ENCODE peak calls at places on chromosomes 16 and 17, in eight cellular contexts. H is stimulated activated CD4-positive, alpha-beta T cell treated with anti-CD3 and anti-CD28 coated beads, Interleukin-15, amount 100 ng/mL, for 1 hour; O is ACHN; T is EL; K is central memory CD8-positive, alpha-beta T cell; W is EH; X is NCI-H1105; G is effector CD4-positive, alpha-beta T cell. R is an unnamed sample.

GRCh38 chr16:80092686-80093085 is 448.1 kb upstream of the DYNLRB2 start:
- DNase-seq in G (no peak), H (no peak), T (peak), O (no peak), W (peak), X (no peak), K (no peak), R (no peak)

GRCh38 chr17:8153550-8153956 is 1.3 kb upstream of the PER1 start:
- DNase-seq in X (no peak), O (peak), T (peak), K (no peak), G (peak), H (no peak), W (peak), R (no peak)

GRCh38 chr16:17469742-17470001 is 1.1 kb downstream of the XYLT1 start:
- DNase-seq in O (no peak), W (no peak), X (no peak), H (no peak), K (no peak), G (no peak), T (peak), R (no peak)

GRCh38 chr16:12191102-12191501 is 214.6 kb downstream of the SNX29 start:
- DNase-seq in H (no peak), O (no peak), T (no peak), X (no peak), G (no peak), K (no peak), W (no peak), R (no peak)

GRCh38 chr16:9077001-9077809 is 14.2 kb upstream of the HAPSTR1 start:
- DNase-seq in O (peak), W (peak), K (no peak), H (no peak), X (no peak), T (peak), G (no peak), R (no peak)

GRCh38 chr16:74950511-74950910 is 34.4 kb downstream of the WDR59 start:
- DNase-seq in O (no peak), G (no peak), K (no peak), T (no peak), W (no peak), X (no peak), H (no peak), R (no peak)

GRCh38 chr16:86225905-86226371 is 284.4 kb upstream of the FOXF1 start:
- DNase-seq in W (peak), G (no peak), K (no peak), H (no peak), O (no peak), X (no peak), T (no peak), R (no peak)

GRCh38 chr16:54812229-54812628 is 118.4 kb upstream of the IRX5 start:
- DNase-seq in T (no peak), O (peak), X (no peak), K (no peak), G (no peak), W (peak), H (no peak), R (no peak)

GRCh38 chr16:10625595-10626357 is 45.4 kb upstream of the EMP2 start:
- DNase-seq in G (no peak), K (no peak), X (no peak), W (peak), T (no peak), O (no peak), H (no peak), R (no peak)

GRCh38 chr17:76539631-76540271 is at the start of gene PRCD:
- DNase-seq in W (no peak), O (no peak), X (no peak), T (no peak), K (no peak), G (no peak), H (no peak), R (no peak)

GRCh38 chr17:12089809-12090384 is 69.2 kb downstream of the MAP2K4 start:
- DNase-seq in G (no peak), W (peak), H (no peak), K (no peak), O (peak), T (peak), X (peak), R (no peak)

GRCh38 chr16:47612711-47613110 is 151.6 kb downstream of the PHKB start:
- DNase-seq in O (no peak), X (no peak), T (no peak), W (no peak), H (no peak), G (no peak), K (no peak), R (no peak)

GRCh38 chr17:3665834-3666233 is 2.5 kb downstream of the TAX1BP3 start:
- DNase-seq in K (no peak), O (no peak), X (no peak), G (no peak), W (no peak), T (no peak), H (no peak), R (no peak)

GRCh38 chr16:1283296-1283695 is 26.1 kb upstream of the UBE2I start:
- DNase-seq in G (no peak), T (no peak), X (no peak), W (no peak), H (no peak), O (no peak), K (no peak), R (no peak)

GRCh38 chr17:72806011-72806410 is 286.5 kb downstream of the SLC39A11 start:
- DNase-seq in W (no peak), O (no peak), H (no peak), G (no peak), K (no peak), T (no peak), X (no peak), R (no peak)

GRCh38 chr16:81833751-81834150 is 54.7 kb downstream of the PLCG2 start:
- DNase-seq in H (no peak), X (no peak), G (no peak), T (no peak), W (no peak), O (no peak), K (no peak), R (no peak)

GRCh38 chr17:49845210-49845782 is 2.6 kb downstream of the TAC4 start:
- DNase-seq in G (no peak), O (no peak), K (no peak), T (no peak), X (no peak), H (no peak), W (peak), R (no peak)

GRCh38 chr16:11552445-11552844 is 34.3 kb downstream of the LITAF start:
- DNase-seq in H (no peak), X (no peak), O (no peak), G (no peak), W (no peak), T (no peak), K (no peak), R (no peak)

GRCh38 chr16:46731691-46732555 is 16.2 kb downstream of the MYLK3 start:
- DNase-seq in T (no peak), K (no peak), G (no peak), W (no peak), O (no peak), H (no peak), X (no peak), R (no peak)

GRCh38 chr16:68762996-68763756 is 26.1 kb downstream of the CDH1 start:
- DNase-seq in W (peak), H (no peak), O (no peak), T (no peak), X (no peak), K (no peak), G (no peak), R (no peak)

GRCh38 chr16:1656808-1657617 is 21.1 kb upstream of the JPT2 start:
- DNase-seq in X (no peak), W (no peak), T (no peak), G (no peak), K (no peak), O (no peak), H (no peak), R (no peak)

GRCh38 chr17:11780621-11781020 is 182.4 kb downstream of the DNAH9 start:
- DNase-seq in H (no peak), O (no peak), X (no peak), G (no peak), T (no peak), K (no peak), W (no peak), R (no peak)

GRCh38 chr17:17570207-17570797 is 21.2 kb downstream of the PEMT start:
- DNase-seq in T (peak), K (no peak), H (no peak), X (peak), O (peak), W (peak), G (no peak), R (no peak)

GRCh38 chr16:82741073-82741615 is 114.4 kb downstream of the CDH13 start:
- DNase-seq in H (no peak), X (no peak), G (no peak), K (no peak), O (no peak), W (peak), T (peak), R (no peak)

GRCh38 chr17:7403043-7403901 is 625 bp downstream of the TMEM256 start:
- DNase-seq in K (no peak), G (peak), T (no peak), H (peak), X (peak), W (no peak), O (no peak), R (no peak)

GRCh38 chr16:26317885-26318284 is 626.1 kb downstream of the HS3ST4 start:
- DNase-seq in W (no peak), K (no peak), H (no peak), O (no peak), T (no peak), X (no peak), G (no peak), R (no peak)

GRCh38 chr17:39231587-39232551 is 6.1 kb upstream of the STAC2 start:
- DNase-seq in W (peak), O (peak), X (no peak), H (peak), K (peak), G (peak), T (peak), R (no peak)

GRCh38 chr17:68035131-68035522 is 408 bp upstream of the KPNA2 start:
- DNase-seq in T (no peak), W (no peak), O (no peak), K (peak), X (peak), H (peak), G (peak), R (peak)

GRCh38 chr17:8679136-8679535 is 48.6 kb upstream of the MYH10 start:
- DNase-seq in K (no peak), H (no peak), W (no peak), O (no peak), T (no peak), X (no peak), G (no peak), R (no peak)

R was measured in NCI-H1930.